ENCODE peak calls at places on chromosomes 11 and 22, in nine cellular contexts. U is AG10803; C is sciatic nerve; R is amniotic stem cell; W is left lung; X is SK-N-DZ; V is activated CD4-positive, alpha-beta T cell treated with anti-CD3 and anti-CD28 coated beads for 1 hour; Y is MCF 10A; N is NCI-H1105. H is an unnamed sample.
A peak's percentile ranks its signal among the peaks of the same experiment; 100 is the strongest.

GRCh38 chr22:49133541-49133940 is 694.1 kb downstream of the BRD1 start:
- DNase-seq in C (no peak), V (no peak), Y (no peak), N (no peak), U (no peak), R (no peak), W (no peak), X (no peak), H (no peak)

GRCh38 chr11:1653541-1654387 is 24.2 kb downstream of the KRTAP5-5 start:
- DNase-seq in C (no peak), U (no peak), N (no peak), Y (no peak), W (no peak), X (no peak), V (no peak), R (no peak), H (no peak)

GRCh38 chr11:74153224-74153623 is 17.6 kb downstream of the C2CD3 start:
- DNase-seq in U (no peak), Y (no peak), V (no peak), C (no peak), W (no peak), N (no peak), R (no peak), X (no peak), H (no peak)

GRCh38 chr11:65300621-65301290 is 13.9 kb upstream of the CDC42EP2 start:
- DNase-seq in X (no peak), Y (no peak), C (no peak), N (no peak), U (no peak), W (no peak), R (no peak), V (no peak), H (no peak)

GRCh38 chr11:11993814-11994213 is 14.6 kb downstream of the DKK3 start:
- DNase-seq in U (peak; percentile 77), R (peak; percentile 77), W (no peak), V (no peak), X (no peak), Y (peak; percentile 93), N (no peak), C (no peak), H (no peak)

GRCh38 chr11:114257621-114258558 is 38.3 kb upstream of the NNMT start:
- DNase-seq in R (no peak), V (no peak), C (peak; percentile 81), U (no peak), X (peak; percentile 42), W (no peak), N (no peak), Y (no peak), H (no peak)

GRCh38 chr11:108618529-108618928 is 25.0 kb upstream of the EXPH5 start:
- DNase-seq in W (no peak), N (no peak), X (no peak), Y (no peak), C (no peak), U (peak; percentile 29), V (no peak), R (no peak), H (no peak)

GRCh38 chr11:61777234-61778090 is 14.9 kb downstream of the TMEM258 start:
- DNase-seq in W (no peak), R (no peak), C (peak; percentile 84), X (no peak), U (no peak), V (peak; percentile 53), N (peak; percentile 7), Y (no peak), H (no peak)

GRCh38 chr11:79121351-79121750 is 319.5 kb downstream of the TENM4 start:
- DNase-seq in Y (no peak), X (peak; percentile 74), R (no peak), U (no peak), N (peak; percentile 6), C (no peak), V (no peak), W (no peak), H (no peak)

GRCh38 chr11:71218789-71219499 is 33.4 kb downstream of the SHANK2 start:
- DNase-seq in V (no peak), Y (no peak), W (peak; percentile 5), N (no peak), C (peak; percentile 6), X (no peak), R (no peak), U (no peak), H (no peak)

GRCh38 chr22:21444701-21445436 is 22.3 kb upstream of the TMEM191C start:
- DNase-seq in C (peak; percentile 47), W (peak; percentile 22), V (peak; percentile 6), Y (no peak), X (no peak), N (no peak), R (no peak), U (no peak), H (no peak)